ENCODE peak calls at places on chromosomes 5 and 9, in eight cellular contexts. K is cardiac septum; Z is activated T-helper 1 cell treated with Interleukin-2 at 50 U/mL for 16 hours; M is AG08396; V is activated T-cell treated with anti-CD3 and anti-CD28 coated beads, Interleukin-2, amount 50 U/mL, for 1 hour; O is NAMALWA; B is fibroblast of the aortic adventitia; X is RWPE2. W is an unnamed sample.

GRCh38 chr5:56838409-56839039 is 23.2 kb downstream of the MAP3K1 start:
- DNase-seq in K (no peak), Z (no peak), M (no peak), V (no peak), O (peak), B (peak), X (no peak), W (no peak)

GRCh38 chr5:57176350-57176857 is 2.5 kb downstream of the GPBP1 start:
- DNase-seq in K (no peak), Z (no peak), M (no peak), V (no peak), O (peak), B (peak), X (no peak), W (no peak)

GRCh38 chr9:97759611-97760288 is 62.6 kb upstream of the XPA start:
- DNase-seq in K (peak), Z (no peak), M (no peak), V (no peak), O (no peak), B (no peak), X (no peak), W (no peak)

GRCh38 chr9:131386258-131386657 is 7.6 kb upstream of the PRRC2B start:
- DNase-seq in K (no peak), Z (no peak), M (no peak), V (no peak), O (no peak), B (no peak), X (no peak), W (no peak)

GRCh38 chr9:127897194-127897692 is 2.2 kb downstream of the ST6GALNAC6 start:
- DNase-seq in K (no peak), Z (no peak), M (peak), V (no peak), O (peak), B (peak), X (no peak), W (peak)

GRCh38 chr9:125529589-125530515 is 177.2 kb downstream of the MAPKAP1 start:
- DNase-seq in K (no peak), Z (no peak), M (no peak), V (no peak), O (peak), B (no peak), X (no peak), W (peak)

GRCh38 chr9:72444436-72444835 is 77.0 kb upstream of the TMC1 start:
- DNase-seq in K (no peak), Z (no peak), M (no peak), V (no peak), O (no peak), B (no peak), X (no peak), W (no peak)

GRCh38 chr9:72524820-72525539 is 3.6 kb downstream of the TMC1 start:
- DNase-seq in K (no peak), Z (no peak), M (peak), V (no peak), O (no peak), B (peak), X (peak), W (peak)

GRCh38 chr9:97553141-97553540 is 51.7 kb downstream of the TMOD1 start:
- DNase-seq in K (no peak), Z (no peak), M (no peak), V (no peak), O (no peak), B (no peak), X (no peak), W (no peak)

W was measured in Peyer's patch.